ENCODE peak calls at places on chromosomes 3 and 15, in four cellular contexts. W, D, I and R are unnamed samples.

GRCh38 chr15:51846463-51847230 is 17.2 kb downstream of the TMOD3 start:
- DNase-seq in W (no peak), D (no peak), I (peak; percentile 84), R (peak; percentile 74)

GRCh38 chr15:58380280-58380945 is 51.4 kb upstream of the LIPC start:
- DNase-seq in W (no peak), D (no peak), I (no peak), R (no peak)

GRCh38 chr15:66646308-66646707 is 55.7 kb upstream of the SMAD6 start:
- DNase-seq in W (no peak), D (no peak), I (no peak), R (no peak)

GRCh38 chr3:4029135-4029534 is 229.9 kb downstream of the LRRN1 start:
- DNase-seq in W (no peak), D (no peak), I (no peak), R (no peak)

GRCh38 chr15:26697913-26698312 is 75.0 kb downstream of the GABRB3 start:
- DNase-seq in W (no peak), D (no peak), I (no peak), R (no peak)

GRCh38 chr3:69505770-69506407 is 120.0 kb upstream of the FRMD4B start:
- DNase-seq in W (no peak), D (no peak), I (no peak), R (no peak)

GRCh38 chr3:186260726-186261125 is 101.3 kb downstream of the DGKG start:
- DNase-seq in W (no peak), D (no peak), I (no peak), R (no peak)

GRCh38 chr3:72245183-72245811 is 460.3 kb upstream of the PROK2 start:
- DNase-seq in W (no peak), D (no peak), I (no peak), R (no peak)

GRCh38 chr15:27847775-27848710 is 251.1 kb downstream of the OCA2 start:
- DNase-seq in W (no peak), D (no peak), I (no peak), R (no peak)

GRCh38 chr3:136048068-136048467 is 82.5 kb downstream of the PPP2R3A start:
- DNase-seq in W (no peak), D (no peak), I (no peak), R (no peak)

GRCh38 chr3:161305095-161305991 is 66.0 kb downstream of the SPTSSB start:
- DNase-seq in W (no peak), D (peak; percentile 31), I (peak; percentile 33), R (no peak)

GRCh38 chr3:112739252-112739945 is 98.5 kb upstream of the CCDC80 start:
- DNase-seq in W (no peak), D (no peak), I (peak; percentile 43), R (no peak)

GRCh38 chr3:38168151-38168987 is 3.0 kb downstream of the OXSR1 start:
- DNase-seq in W (no peak), D (no peak), I (peak; percentile 75), R (peak; percentile 42)

GRCh38 chr3:98734737-98735136 is 28.4 kb upstream of the ST3GAL6 start:
- DNase-seq in W (no peak), D (no peak), I (peak; percentile 1), R (no peak)

DNA sequence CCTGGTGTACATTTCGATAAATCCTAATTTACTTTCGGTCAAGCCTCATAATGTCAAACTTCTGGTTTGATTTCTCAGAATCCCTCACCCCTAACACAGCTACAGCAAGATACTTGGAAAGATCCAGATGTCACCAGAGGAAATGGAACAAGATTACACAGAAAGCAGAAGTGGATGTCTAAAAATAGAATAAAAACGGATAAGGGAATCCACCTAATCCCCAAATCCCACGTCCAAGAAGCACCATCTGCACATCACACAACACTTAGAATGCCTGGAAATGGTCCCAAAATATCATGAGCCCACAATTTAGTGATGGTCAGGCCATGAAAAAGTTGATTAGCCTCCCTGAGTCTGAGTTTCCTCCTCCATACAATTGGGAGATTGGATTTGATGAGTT is 61.7 kb downstream of the AGTR1 start:
- DNase-seq in W (no peak), D (no peak), I (no peak), R (no peak)
- TF ChIP-seq CTCF in W (no peak), D (no peak), I (no peak), R (no peak)

GRCh38 chr3:14902719-14903118 is 44.7 kb upstream of the NR2C2 start:
- DNase-seq in W (no peak), D (no peak), I (no peak), R (no peak)

GRCh38 chr3:14900881-14901873 is 46.2 kb upstream of the NR2C2 start:
- DNase-seq in W (no peak), D (no peak), I (no peak), R (no peak)

GRCh38 chr3:14897266-14897665 is 50.1 kb upstream of the NR2C2 start:
- DNase-seq in W (no peak), D (no peak), I (no peak), R (no peak)

GRCh38 chr3:14898929-14899328 is 48.5 kb upstream of the NR2C2 start:
- DNase-seq in W (peak; percentile 22), D (no peak), I (no peak), R (no peak)

DNA sequence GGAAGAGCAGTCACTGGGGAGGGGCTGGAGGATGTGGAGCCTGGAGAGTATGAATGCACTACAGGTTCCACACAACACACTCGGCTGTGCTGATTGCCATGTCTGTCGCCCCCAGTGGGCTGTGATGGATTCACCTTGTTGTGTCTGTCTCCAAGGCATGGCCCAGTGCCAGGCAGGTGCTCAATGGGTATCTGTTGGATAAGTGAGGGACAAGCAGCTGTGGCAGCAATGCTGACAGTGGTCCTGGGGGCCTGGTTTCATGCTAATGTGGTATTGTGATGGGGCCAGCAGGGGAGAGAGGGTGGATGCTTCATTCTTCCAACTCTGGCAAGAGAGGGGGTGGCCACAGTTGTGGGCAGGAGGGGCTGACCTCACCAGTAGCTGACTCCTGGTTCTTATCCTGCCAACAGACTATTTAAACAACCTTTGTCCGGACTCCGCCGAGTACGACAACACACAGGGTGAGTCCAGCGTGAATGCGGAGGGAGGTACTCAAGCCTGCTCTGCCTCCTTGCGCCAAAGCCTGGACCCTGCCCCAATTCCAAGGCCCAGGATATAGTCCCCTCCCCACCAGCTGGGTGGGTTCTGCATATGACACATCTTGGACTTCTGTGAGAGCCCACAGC is 47.3 kb upstream of the NR2C2 start:
- DNase-seq in W (no peak), D (no peak), I (no peak), R (no peak)
- TF ChIP-seq CTCF in W (no peak), D (no peak), I (no peak), R (no peak)

GRCh38 chr3:13192471-13193213 is 119.4 kb upstream of the IQSEC1 start:
- DNase-seq in W (no peak), D (peak; percentile 67), I (no peak), R (no peak)
- TF ChIP-seq CTCF in W (peak; percentile 12), D (peak; percentile 22), I (peak; percentile 54), R (peak; percentile 49)

DNA sequence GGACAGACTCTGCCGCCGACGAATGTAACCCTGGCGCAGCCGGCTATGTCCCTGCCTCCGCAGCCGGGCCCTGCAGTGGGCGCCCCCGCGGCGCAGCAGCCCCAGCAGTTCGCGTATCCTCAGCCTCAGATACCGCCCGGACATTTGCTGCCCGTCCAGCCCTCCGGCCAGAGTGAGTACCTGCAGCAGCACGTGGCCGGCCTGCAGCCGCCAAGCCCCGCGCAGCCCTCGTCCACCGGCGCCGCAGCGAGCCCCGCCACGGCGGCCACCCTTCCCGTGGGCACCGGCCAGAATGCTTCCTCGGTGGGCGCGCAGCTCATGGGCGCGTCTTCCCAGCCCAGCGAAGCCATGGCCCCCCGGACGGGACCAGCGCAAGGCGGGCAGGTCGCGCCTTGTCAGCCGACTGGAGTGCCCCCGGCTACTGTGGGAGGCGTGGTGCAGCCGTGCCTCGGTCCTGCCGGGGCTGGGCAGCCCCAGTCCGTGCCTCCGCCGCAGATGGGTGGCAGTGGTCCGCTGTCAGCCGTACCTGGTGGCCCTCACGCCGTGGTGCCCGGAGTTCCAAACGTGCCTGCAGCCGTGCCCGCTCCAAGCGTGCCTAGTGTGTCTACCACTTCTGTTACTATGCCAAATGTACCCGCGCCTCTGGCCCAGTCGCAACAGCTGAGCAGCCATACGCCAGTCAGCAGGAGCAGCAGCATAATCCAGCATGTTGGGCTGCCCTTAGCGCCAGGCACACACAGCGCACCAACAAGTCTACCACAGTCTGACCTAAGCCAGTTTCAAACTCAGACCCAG is 2.4 kb downstream of the TSC22D2 start:
- DNase-seq in W (peak; percentile 71), D (no peak), I (no peak), R (no peak)
- TF ChIP-seq CTCF in W (no peak), D (peak; percentile 4), I (no peak), R (no peak)

DNA sequence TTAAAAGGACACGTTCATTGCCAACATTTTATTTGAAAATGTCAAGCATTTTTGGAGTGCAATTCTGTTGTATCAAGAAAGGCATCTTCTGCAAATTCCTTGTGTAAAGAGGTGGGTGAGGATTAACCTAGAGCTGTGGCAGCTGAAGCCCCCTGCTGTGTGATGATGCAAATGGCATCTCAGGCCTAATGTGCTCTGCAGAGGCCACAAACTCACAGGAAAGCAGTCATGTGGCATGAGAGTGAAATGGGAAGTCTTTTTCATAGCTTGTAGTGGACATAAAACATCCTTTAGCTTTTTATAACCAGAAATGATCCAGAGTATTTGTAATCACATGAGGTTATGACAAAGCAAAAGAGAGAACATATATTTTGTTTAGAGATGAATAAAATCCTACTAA is 6.4 kb downstream of the CADM2 start:
- DNase-seq in W (no peak), D (peak; percentile 24), I (peak; percentile 24), R (peak; percentile 16)
- TF ChIP-seq CTCF in W (no peak), D (no peak), I (no peak), R (no peak)

GRCh38 chr15:60479711-60480110 is 769 bp upstream of the ICE2 start:
- DNase-seq in W (no peak), D (no peak), I (peak; percentile 12), R (no peak)

GRCh38 chr15:60477991-60478632 is 830 bp downstream of the ICE2 start:
- DNase-seq in W (no peak), D (no peak), I (peak; percentile 50), R (no peak)

GRCh38 chr15:60479361-60479684 is 381 bp upstream of the ICE2 start:
- DNase-seq in W (no peak), D (no peak), I (no peak), R (no peak)

GRCh38 chr15:60480149-60480548 is 1.2 kb upstream of the ICE2 start:
- DNase-seq in W (no peak), D (no peak), I (no peak), R (no peak)

GRCh38 chr15:60478633-60479360 is at the start of gene ICE2:
- DNase-seq in W (peak; percentile 99), D (peak; percentile 88), I (peak; percentile 96), R (peak; percentile 86)
- TF ChIP-seq CTCF in W (no peak), D (peak; percentile 10), I (no peak), R (no peak)

DNA sequence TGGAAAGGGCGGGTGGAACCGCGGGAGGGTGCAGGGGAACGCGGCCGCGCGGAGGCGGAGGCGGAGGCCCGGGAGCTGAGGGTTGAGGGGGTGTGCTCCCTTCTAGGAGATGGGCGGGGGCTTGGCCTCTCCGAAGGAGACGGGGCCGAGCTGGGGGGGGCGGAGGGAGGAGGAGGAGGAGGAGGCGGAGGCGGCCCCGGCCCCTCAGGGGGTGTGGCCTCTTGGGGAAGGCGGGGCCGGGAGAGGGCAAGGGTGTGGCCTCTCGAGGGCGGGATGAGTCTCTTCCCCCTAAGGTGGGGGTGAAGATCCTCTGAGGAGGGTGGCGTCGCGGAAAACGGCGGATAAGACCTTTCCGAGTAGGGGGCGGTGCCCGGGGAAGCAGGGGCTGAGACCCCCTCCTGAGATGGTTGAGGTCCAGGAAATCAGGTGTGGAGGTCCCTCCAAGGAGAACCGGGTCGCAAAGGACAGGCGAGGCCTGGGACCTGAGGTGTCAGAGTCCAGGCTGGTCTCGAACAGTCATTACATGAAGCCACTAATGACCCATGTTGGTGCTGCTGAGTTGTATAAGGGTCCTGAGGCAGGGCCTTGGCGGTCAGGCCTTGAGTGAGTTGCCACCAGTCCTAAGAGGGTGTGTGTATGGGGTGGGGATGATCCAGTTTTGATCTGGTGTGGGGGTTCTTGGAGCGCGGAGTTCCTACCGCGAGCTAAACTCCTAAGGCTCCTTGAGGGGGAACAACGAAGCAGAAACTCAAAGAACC is 759 bp downstream of the WDR6 start:
- DNase-seq in W (peak; percentile 96), D (peak; percentile 62), I (peak; percentile 86), R (no peak)
- TF ChIP-seq CTCF in W (no peak), D (no peak), I (no peak), R (no peak)